ENCODE peak calls at places on chromosomes 6 and 20, in six cellular contexts. W, G, R, L, Z and Y are unnamed samples.

GRCh38 chr6:88572449-88573139 is 390.8 kb downstream of the RNGTT start:
- DNase-seq in W (no peak), G (no peak), R (no peak), L (no peak), Z (no peak), Y (no peak)

GRCh38 chr20:37992802-37993538 is 40.3 kb downstream of the TTI1 start:
- DNase-seq in W (no peak), G (no peak), R (peak; percentile 41), L (no peak), Z (no peak), Y (peak; percentile 67)

GRCh38 chr20:63208346-63208924 is 7.5 kb downstream of the YTHDF1 start:
- DNase-seq in W (no peak), G (no peak), R (no peak), L (no peak), Z (no peak), Y (no peak)

GRCh38 chr6:147950623-147950987 is 392.0 kb upstream of the SASH1 start:
- DNase-seq in W (no peak), G (no peak), R (no peak), L (no peak), Z (no peak), Y (no peak)

GRCh38 chr6:111646942-111647341 is 41.3 kb upstream of the TRAF3IP2 start:
- DNase-seq in W (no peak), G (no peak), R (no peak), L (no peak), Z (no peak), Y (no peak)

GRCh38 chr20:23161968-23162696 is 76.0 kb upstream of the CD93 start:
- DNase-seq in W (peak; percentile 92), G (peak; percentile 71), R (no peak), L (no peak), Z (no peak), Y (no peak)

GRCh38 chr6:153092082-153093013 is 38.7 kb downstream of the RGS17 start:
- DNase-seq in W (no peak), G (no peak), R (no peak), L (no peak), Z (no peak), Y (peak; percentile 44)

GRCh38 chr6:47028835-47029360 is 13.2 kb downstream of the ADGRF1 start:
- DNase-seq in W (no peak), G (no peak), R (no peak), L (no peak), Z (no peak), Y (no peak)

GRCh38 chr6:99514089-99514488 is 1.1 kb downstream of the USP45 start:
- DNase-seq in W (no peak), G (no peak), R (no peak), L (no peak), Z (no peak), Y (no peak)

GRCh38 chr6:16334671-16335070 is 96.3 kb downstream of the GMPR start:
- DNase-seq in W (no peak), G (no peak), R (peak; percentile 16), L (no peak), Z (no peak), Y (peak; percentile 94)

GRCh38 chr6:158803733-158804143 is 15.4 kb downstream of the EZR start:
- DNase-seq in W (peak; percentile 69), G (peak; percentile 10), R (peak; percentile 59), L (peak; percentile 66), Z (no peak), Y (no peak)

GRCh38 chr6:39339557-39340555 is 17.4 kb upstream of the KCNK16 start:
- DNase-seq in W (peak; percentile 98), G (peak; percentile 97), R (no peak), L (no peak), Z (no peak), Y (no peak)

GRCh38 chr6:83904395-83904794 is 44.9 kb downstream of the CYB5R4 start:
- DNase-seq in W (no peak), G (no peak), R (no peak), L (no peak), Z (no peak), Y (no peak)

GRCh38 chr20:23141450-23142161 is 55.5 kb upstream of the CD93 start:
- DNase-seq in W (no peak), G (no peak), R (no peak), L (no peak), Z (no peak), Y (no peak)

GRCh38 chr6:42251911-42252637 is 34.4 kb upstream of the MRPS10 start:
- DNase-seq in W (peak; percentile 68), G (peak; percentile 40), R (no peak), L (no peak), Z (no peak), Y (no peak)

GRCh38 chr20:32207211-32207625 is 325 bp downstream of the PLAGL2 start:
- DNase-seq in W (no peak), G (no peak), R (peak; percentile 20), L (no peak), Z (no peak), Y (no peak)

GRCh38 chr6:19399406-19399805 is 437.8 kb upstream of the ID4 start:
- DNase-seq in W (peak; percentile 27), G (no peak), R (no peak), L (no peak), Z (no peak), Y (peak; percentile 47)

GRCh38 chr20:17895641-17896246 is 72.8 kb downstream of the SNX5 start:
- DNase-seq in W (no peak), G (no peak), R (no peak), L (no peak), Z (peak; percentile 66), Y (no peak)

GRCh38 chr6:32967151-32968091 is 973 bp upstream of the BRD2 start:
- DNase-seq in W (peak; percentile 23), G (peak; percentile 24), R (peak; percentile 70), L (peak; percentile 28), Z (no peak), Y (no peak)

GRCh38 chr6:22146581-22147468 is 150.0 kb downstream of the PRL start:
- DNase-seq in W (no peak), G (no peak), R (no peak), L (no peak), Z (peak; percentile 33), Y (no peak)

GRCh38 chr6:3798211-3798909 is 46.8 kb upstream of the PXDC1 start:
- DNase-seq in W (peak; percentile 96), G (peak; percentile 74), R (no peak), L (no peak), Z (no peak), Y (no peak)

GRCh38 chr20:62244644-62245108 is 6.4 kb downstream of the OSBPL2 start:
- DNase-seq in W (no peak), G (no peak), R (no peak), L (no peak), Z (no peak), Y (no peak)

GRCh38 chr6:154113392-154113791 is 74.4 kb downstream of the OPRM1 start:
- DNase-seq in W (no peak), G (no peak), R (no peak), L (no peak), Z (no peak), Y (no peak)

GRCh38 chr20:50274570-50275430 is 84.2 kb downstream of the CEBPB start:
- DNase-seq in W (no peak), G (no peak), R (no peak), L (no peak), Z (no peak), Y (no peak)

GRCh38 chr20:50724112-50724724 is 7.2 kb upstream of the PARD6B start:
- DNase-seq in W (no peak), G (no peak), R (no peak), L (no peak), Z (no peak), Y (no peak)

GRCh38 chr20:18019068-18019467 is 38.6 kb downstream of the OVOL2 start:
- DNase-seq in W (no peak), G (no peak), R (peak; percentile 61), L (no peak), Z (no peak), Y (no peak)

GRCh38 chr6:392441-393390 is 1.2 kb downstream of the IRF4 start:
- DNase-seq in W (no peak), G (no peak), R (peak; percentile 29), L (no peak), Z (peak; percentile 75), Y (no peak)

GRCh38 chr6:84166395-84166794 is 61.0 kb downstream of the CEP162 start:
- DNase-seq in W (peak; percentile 68), G (no peak), R (no peak), L (no peak), Z (no peak), Y (no peak)

GRCh38 chr6:44593539-44593944 is 206.0 kb downstream of the CDC5L start:
- DNase-seq in W (peak; percentile 1), G (no peak), R (peak; percentile 95), L (peak; percentile 8), Z (peak; percentile 56), Y (no peak)

GRCh38 chr6:132190097-132190814 is 211.0 kb downstream of the MOXD1 start:
- DNase-seq in W (no peak), G (no peak), R (no peak), L (no peak), Z (no peak), Y (no peak)

GRCh38 chr20:10910535-10911239 is 236.9 kb upstream of the JAG1 start:
- DNase-seq in W (peak; percentile 50), G (no peak), R (no peak), L (no peak), Z (no peak), Y (no peak)

GRCh38 chr6:105900120-105900937 is 185.8 kb upstream of the PRDM1 start:
- DNase-seq in W (no peak), G (no peak), R (no peak), L (no peak), Z (peak; percentile 58), Y (peak; percentile 72)

GRCh38 chr6:66153247-66153646 is 446.2 kb upstream of the EYS start:
- DNase-seq in W (no peak), G (no peak), R (no peak), L (no peak), Z (no peak), Y (no peak)